ENCODE peak calls at places on chromosomes 12 and 14, in four cellular contexts. X, K, U and L are unnamed samples.

GRCh38 chr14:92224348-92224954 is 98.5 kb upstream of the SLC24A4 start:
- DNase-seq in X (no peak), K (no peak), U (no peak), L (peak; percentile 13)

GRCh38 chr14:71918955-71919354 is 13.3 kb upstream of the RGS6 start:
- DNase-seq in U (no peak), X (no peak), K (no peak), L (no peak)

GRCh38 chr12:62429457-62429856 is 37.2 kb upstream of the MON2 start:
- DNase-seq in X (no peak), U (no peak), K (no peak), L (no peak)

GRCh38 chr12:27821259-27821973 is 41.4 kb upstream of the MANSC4 start:
- DNase-seq in X (peak; percentile 79), K (peak; percentile 48), U (peak; percentile 89), L (peak; percentile 89)

GRCh38 chr12:98814254-98814653 is 169.2 kb downstream of the APAF1 start:
- DNase-seq in K (no peak), U (peak; percentile 70), X (no peak), L (no peak)

GRCh38 chr14:22071001-22071400 is 397.4 kb upstream of the OR4E1 start:
- DNase-seq in U (no peak), K (peak; percentile 38), X (no peak), L (peak; percentile 89)

GRCh38 chr14:88189040-88189839 is 133.8 kb downstream of the KCNK10 start:
- DNase-seq in U (peak; percentile 75), K (peak; percentile 25), X (peak; percentile 67), L (peak; percentile 79)

GRCh38 chr14:69266572-69267345 is 6.8 kb downstream of the GALNT16 start:
- DNase-seq in U (no peak), K (no peak), X (no peak), L (no peak)

GRCh38 chr12:121203482-121203881 is 6.4 kb upstream of the P2RX4 start:
- DNase-seq in K (no peak), U (no peak), X (no peak), L (no peak)

GRCh38 chr14:53757732-53758131 is 198.9 kb downstream of the BMP4 start:
- DNase-seq in K (no peak), U (no peak), X (no peak), L (no peak)

GRCh38 chr12:89040146-89040964 is 311.9 kb downstream of the DUSP6 start:
- DNase-seq in U (no peak), K (no peak), X (no peak), L (peak; percentile 92)

GRCh38 chr12:122080149-122081107 is 1.9 kb downstream of the MLXIP start:
- DNase-seq in U (peak; percentile 91), K (no peak), X (peak; percentile 41), L (peak; percentile 86)

GRCh38 chr14:61563162-61563511 is 132.2 kb upstream of the HIF1A start:
- DNase-seq in K (no peak), X (no peak), U (no peak), L (no peak)

GRCh38 chr12:88870000-88870737 is 289.9 kb upstream of the KITLG start:
- DNase-seq in X (no peak), U (no peak), K (no peak), L (no peak)

GRCh38 chr14:71852201-71852600 is 80.0 kb upstream of the RGS6 start:
- DNase-seq in X (no peak), U (no peak), K (no peak), L (peak; percentile 30)

GRCh38 chr12:26699237-26699636 is 133.8 kb downstream of the ITPR2 start:
- DNase-seq in K (no peak), U (peak; percentile 67), X (no peak), L (no peak)

GRCh38 chr14:105283028-105283427 is 17.8 kb downstream of the BRF1 start:
- DNase-seq in K (no peak), X (no peak), U (no peak), L (no peak)

GRCh38 chr12:85714425-85714824 is 121.8 kb downstream of the RASSF9 start:
- DNase-seq in K (no peak), U (no peak), X (no peak), L (no peak)

GRCh38 chr12:57849035-57849434 is 2.5 kb upstream of the CTDSP2 start:
- DNase-seq in X (no peak), K (no peak), U (no peak), L (no peak)

GRCh38 chr14:58469309-58469708 is 41.8 kb downstream of the KIAA0586 start:
- DNase-seq in U (no peak), X (no peak), K (no peak), L (no peak)

GRCh38 chr12:92107621-92108131 is 38.0 kb downstream of the BTG1 start:
- DNase-seq in K (no peak), X (no peak), U (no peak), L (no peak)

GRCh38 chr12:89856431-89856830 is 147.8 kb upstream of the ATP2B1 start:
- DNase-seq in K (peak; percentile 85), U (peak; percentile 87), X (no peak), L (peak; percentile 84)

GRCh38 chr14:99728981-99729451 is 44.9 kb downstream of the CYP46A1 start:
- DNase-seq in K (no peak), X (no peak), U (no peak), L (no peak)

GRCh38 chr12:29053567-29053966 is 95.5 kb upstream of the FAR2 start:
- DNase-seq in K (no peak), X (no peak), U (no peak), L (no peak)

GRCh38 chr12:129049917-129050316 is 196.6 kb downstream of the GLT1D1 start:
- DNase-seq in X (no peak), K (no peak), U (no peak), L (peak; percentile 68)

GRCh38 chr12:56833780-56834179 is 70.7 kb downstream of the HSD17B6 start:
- DNase-seq in U (no peak), K (no peak), X (no peak), L (no peak)

GRCh38 chr12:76276499-76277151 is 71.6 kb downstream of the BBS10 start:
- DNase-seq in X (no peak), U (no peak), K (no peak), L (no peak)

GRCh38 chr12:57085999-57086950 is 2.6 kb upstream of the NAB2 start:
- DNase-seq in X (peak; percentile 74), U (peak; percentile 83), K (no peak), L (peak; percentile 84)

GRCh38 chr14:101128478-101129450 is 225.2 kb upstream of the RTL1 start:
- DNase-seq in X (no peak), U (no peak), K (no peak), L (no peak)

GRCh38 chr14:100120522-100121269 is 38.7 kb downstream of the DEGS2 start:
- DNase-seq in X (no peak), K (no peak), U (no peak), L (no peak)

DNA sequence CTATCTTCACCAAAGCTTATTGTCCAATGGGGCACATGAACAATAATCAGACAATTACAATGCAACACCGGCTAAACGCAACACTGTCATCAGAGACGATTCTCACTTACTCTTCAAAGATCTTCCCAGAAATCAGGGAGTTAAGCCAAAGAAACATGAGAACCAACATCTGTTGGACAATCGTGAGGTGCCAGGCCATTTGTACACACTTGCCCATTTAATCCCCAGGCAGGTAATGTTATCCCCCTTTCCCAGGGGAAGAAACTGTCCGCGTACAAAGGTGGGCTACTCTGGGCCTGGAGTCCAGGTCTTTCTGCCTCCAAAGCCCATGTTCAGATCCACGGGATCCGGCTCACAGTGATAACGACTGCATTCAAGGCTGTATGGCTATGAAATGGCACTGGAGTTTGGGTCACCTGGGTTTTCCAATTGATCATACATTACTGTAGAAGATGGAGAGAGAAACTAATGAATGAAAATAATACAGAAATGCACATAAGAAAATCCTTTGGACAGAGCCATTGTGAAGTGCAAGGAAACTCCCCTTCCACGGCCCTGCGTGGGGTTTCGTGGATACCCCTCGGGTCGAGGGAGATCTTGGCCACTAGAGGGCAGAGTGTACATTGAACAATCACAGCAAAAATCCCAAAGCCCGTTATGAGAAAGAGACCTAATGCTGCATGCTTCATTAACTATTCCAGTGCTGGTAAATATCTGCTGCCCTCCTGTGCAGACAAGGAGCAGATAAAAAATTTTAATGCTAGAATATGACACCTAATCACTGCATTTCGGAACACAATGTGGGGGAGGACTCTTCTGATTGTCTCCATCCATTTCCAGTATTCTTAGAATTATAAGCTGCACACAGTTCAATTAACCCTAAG is 111.4 kb downstream of the EGLN3 start:
- DNase-seq in K (no peak), X (peak; percentile 40), U (peak; percentile 37), L (peak; percentile 33)
- TF ChIP-seq MYC in K (no peak), X (no peak), U (no peak), L (no peak)

DNA sequence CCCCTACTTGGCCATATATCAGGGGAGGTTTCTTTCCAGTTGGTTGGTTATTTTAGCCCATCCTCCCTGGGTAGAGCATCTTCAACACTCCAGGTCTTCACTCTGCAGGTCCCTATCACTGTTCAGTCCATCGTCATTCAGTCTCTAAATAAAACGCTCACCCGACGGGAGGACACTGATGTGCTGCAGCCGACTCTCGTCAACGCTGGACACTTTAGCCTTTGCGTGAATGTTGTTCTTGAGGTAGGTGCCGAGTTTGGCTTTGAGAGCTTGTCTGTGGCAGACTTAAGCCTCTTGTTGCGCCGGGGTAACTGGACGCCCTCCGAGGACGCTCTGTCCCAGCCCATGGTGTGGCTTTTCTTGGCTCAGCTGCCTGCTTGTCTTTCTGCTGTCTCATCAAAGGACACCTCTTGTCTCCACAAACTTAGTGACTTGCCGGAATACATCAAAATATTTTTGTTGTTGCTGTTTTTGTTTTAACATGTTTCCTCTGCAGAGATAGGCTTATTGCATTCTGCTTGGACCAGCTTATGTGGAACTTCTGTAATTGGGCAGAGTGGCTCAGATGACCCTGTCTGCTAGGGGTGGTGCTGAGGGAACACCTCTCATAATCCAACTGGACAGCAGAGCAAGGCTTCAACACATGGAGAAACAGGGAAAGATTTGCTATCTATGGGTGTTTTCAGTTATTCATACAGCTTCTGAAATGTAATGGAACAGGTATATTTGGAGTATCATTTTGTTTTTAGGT is 26.5 kb downstream of the TCTN1 start:
- DNase-seq in K (no peak), U (no peak), X (no peak), L (peak; percentile 37)
- TF ChIP-seq MAX in K (no peak), U (no peak), X (no peak), L (no peak)

DNA sequence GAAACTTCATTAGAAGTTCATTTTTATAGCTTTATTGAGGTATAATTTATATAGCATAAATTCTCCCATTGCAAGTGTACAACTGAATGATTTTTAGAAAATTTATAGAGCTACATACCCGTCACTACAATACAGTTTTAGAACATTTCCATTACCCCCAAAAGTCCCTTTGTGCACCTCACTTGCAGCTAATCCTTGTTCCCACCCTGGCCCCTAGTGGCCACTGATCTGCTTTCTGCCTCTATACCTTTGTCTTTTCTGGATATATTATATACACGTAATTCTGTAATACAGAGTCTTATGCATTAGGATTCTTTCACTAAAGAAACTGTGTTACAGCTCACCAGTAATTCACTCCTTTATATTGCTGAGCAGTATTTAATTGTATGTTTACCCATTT is 145.1 kb upstream of the DIO2 start:
- DNase-seq in K (no peak), X (no peak), U (peak; percentile 27), L (peak; percentile 19)
- TF ChIP-seq MYC in K (no peak), X (no peak), U (no peak), L (no peak)

DNA sequence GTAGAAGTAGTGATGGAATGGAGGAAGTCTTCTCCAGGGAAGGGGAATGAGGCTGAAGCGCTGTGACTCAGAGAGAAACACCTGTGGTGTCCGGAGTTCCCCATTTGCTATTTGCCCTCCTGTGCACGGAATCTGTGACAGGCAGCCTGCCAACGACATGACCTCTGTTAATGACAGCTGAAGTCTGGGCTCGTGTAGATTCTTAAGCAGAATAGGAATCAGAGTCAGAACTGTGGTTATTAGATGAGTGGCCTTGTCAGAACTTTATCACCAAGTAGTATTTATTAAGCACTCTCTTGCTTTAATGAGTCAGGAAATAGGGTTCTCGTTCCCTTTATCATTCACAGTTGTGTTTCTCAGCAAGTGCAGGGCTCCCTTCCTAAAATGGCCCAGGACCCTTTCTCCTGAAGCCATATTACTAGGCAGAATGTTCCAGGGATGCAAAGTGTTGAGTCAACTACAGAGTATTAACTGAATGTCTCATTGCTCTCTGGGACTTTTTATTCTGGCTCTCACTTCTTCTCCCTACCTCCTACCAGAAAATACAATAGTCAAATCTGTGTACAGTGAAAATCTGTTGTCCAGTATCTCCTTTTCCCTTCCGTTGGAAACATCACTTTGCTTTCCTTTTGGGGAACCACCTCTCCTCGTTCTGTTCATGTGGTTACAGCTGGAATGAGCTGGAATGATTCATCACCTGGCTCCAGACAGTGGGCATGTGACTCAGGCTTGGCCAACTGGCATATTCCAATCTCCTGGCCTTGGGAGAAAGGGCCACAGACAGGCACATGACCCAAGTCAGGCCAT is 77.8 kb upstream of the MAX start:
- DNase-seq in X (peak; percentile 49), K (peak; percentile 94), U (peak; percentile 46), L (no peak)
- TF ChIP-seq MAX in X (peak; percentile 82), K (no peak), U (no peak), L (no peak)